ENCODE peak calls at places on chromosomes 12 and 14, in ten cellular contexts. P, R, S, E, W, C, O, V, D and Y are unnamed samples.

GRCh38 chr12:25854991-25855390 is 103.5 kb upstream of the RASSF8 start:
- DNase-seq in E (no peak), C (no peak), O (no peak), P (no peak), V (no peak), W (no peak), R (no peak), S (no peak), D (no peak), Y (no peak)

GRCh38 chr12:30450226-30450625 is 245.4 kb downstream of the IPO8 start:
- DNase-seq in D (no peak), O (no peak), E (no peak), S (no peak), C (no peak), P (no peak), W (no peak), R (no peak), V (no peak), Y (no peak)

GRCh38 chr12:4164591-4165558 is 108.7 kb upstream of the CCND2 start:
- DNase-seq in W (no peak), D (no peak), O (peak), C (peak), V (peak), P (peak), S (peak), E (no peak), R (peak), Y (peak)

GRCh38 chr12:68823711-68824110 is 15.7 kb downstream of the MDM2 start:
- DNase-seq in D (no peak), R (peak), E (no peak), P (no peak), V (no peak), C (no peak), W (no peak), O (no peak), S (no peak), Y (peak)

GRCh38 chr14:91963465-91963864 is 16.0 kb upstream of the FBLN5 start:
- DNase-seq in R (peak), S (no peak), W (no peak), E (no peak), P (no peak), D (no peak), V (no peak), C (no peak), O (no peak), Y (peak)

GRCh38 chr12:88553941-88554658 is 26.2 kb downstream of the KITLG start:
- DNase-seq in O (no peak), E (no peak), P (no peak), V (no peak), R (peak), W (no peak), C (no peak), D (peak), S (peak), Y (peak)

GRCh38 chr14:88815980-88816379 is 8.5 kb upstream of the TTC8 start:
- DNase-seq in R (no peak), C (no peak), E (no peak), P (no peak), S (no peak), W (no peak), V (no peak), D (no peak), O (no peak), Y (no peak)

GRCh38 chr14:37787879-37788494 is 192.6 kb downstream of the TTC6 start:
- DNase-seq in D (no peak), V (no peak), R (no peak), S (no peak), C (no peak), O (no peak), W (no peak), P (no peak), E (no peak), Y (no peak)

GRCh38 chr12:81284137-81284536 is 206.3 kb downstream of the ACSS3 start:
- DNase-seq in R (peak), O (no peak), W (no peak), P (no peak), D (no peak), C (no peak), S (no peak), V (no peak), E (no peak), Y (peak)